ENCODE peak calls at places on chromosome 6, in eight cellular contexts. D is Panc1, Q is sigmoid colon, L is pancreas, T is right lobe of liver, V is cardiac muscle cell, F is K562, C is A673. A is an unnamed sample. For H3K27me3 and H3K4me1, the result is how much of the 10 kb centered on the place peaks cover.

GRCh38 chr6:132788658-132789397 is 9.6 kb downstream of the SLC18B1 start:
- DNase-seq in D (no peak), Q (no peak), L (no peak), T (no peak), V (no peak), F (no peak), C (no peak), A (no peak)

GRCh38 chr6:41954668-41955067 is 13.1 kb upstream of the CCND3 start:
- DNase-seq in D (no peak), Q (no peak), L (no peak), T (no peak), V (no peak), F (no peak), C (no peak), A (no peak)

GRCh38 chr6:82397962-82398692 is 34.5 kb downstream of the TPBG start:
- DNase-seq in D (peak), Q (no peak), L (no peak), T (no peak), V (no peak), F (no peak), C (no peak), A (peak)

GRCh38 chr6:35728663-35729348 is 8.0 kb upstream of the ARMC12 start:
- DNase-seq in D (no peak), Q (peak), L (peak), T (peak), V (no peak), F (no peak), C (no peak), A (peak)

GRCh38 chr6:41181566-41181965 is 18.6 kb upstream of the TREM2 start:
- DNase-seq in D (no peak), Q (no peak), L (no peak), T (no peak), V (no peak), F (no peak), C (no peak), A (no peak)

GRCh38 chr6:98929498-98930060 is 18.2 kb downstream of the FBXL4 start:
- DNase-seq in D (no peak), Q (no peak), L (no peak), T (no peak), V (no peak), F (no peak), C (no peak), A (no peak)

GRCh38 chr6:169825558-169826225 is 74.3 kb downstream of the ERMARD start:
- DNase-seq in D (no peak), Q (no peak), L (no peak), T (no peak), V (no peak), F (no peak), C (no peak), A (no peak)

GRCh38 chr6:148335582-148335981 is 7.1 kb upstream of the SASH1 start:
- DNase-seq in D (no peak), Q (no peak), L (no peak), T (no peak), V (no peak), F (no peak), C (no peak), A (peak)

GRCh38 chr6:105400501-105400900 is 2.4 kb downstream of the PREP start:
- DNase-seq in D (no peak), Q (no peak), L (no peak), T (no peak), V (no peak), F (peak), C (no peak), A (no peak)

GRCh38 chr6:25975909-25976560 is 13.4 kb downstream of the TRIM38 start:
- DNase-seq in D (no peak), Q (no peak), L (no peak), T (no peak), V (no peak), F (no peak), C (no peak), A (no peak)

GRCh38 chr6:167122041-167122826 is 662 bp upstream of the CCR6 start:
- DNase-seq in D (no peak), Q (no peak), L (no peak), T (no peak), V (no peak), F (no peak), C (no peak), A (no peak)

GRCh38 chr6:19719691-19720127 is 117.5 kb upstream of the ID4 start:
- DNase-seq in D (no peak), Q (no peak), L (no peak), T (no peak), V (peak), F (no peak), C (no peak), A (no peak)

GRCh38 chr6:118668761-118669411 is 17.5 kb upstream of the CEP85L start:
- DNase-seq in D (no peak), Q (no peak), L (no peak), T (no peak), V (no peak), F (peak), C (no peak), A (no peak)

GRCh38 chr6:126087456-126087855 is 101.1 kb downstream of the TRMT11 start:
- DNase-seq in D (no peak), Q (no peak), L (no peak), T (no peak), V (no peak), F (no peak), C (no peak), A (no peak)

GRCh38 chr6:43970913-43971775 is 156.1 kb downstream of the MRPL14 start:
- DNase-seq in D (no peak), Q (peak), L (no peak), T (peak), V (no peak), F (peak), C (no peak), A (no peak)

GRCh38 chr6:111817451-111818146 is 55.7 kb downstream of the FYN start:
- DNase-seq in D (no peak), Q (no peak), L (no peak), T (no peak), V (no peak), F (no peak), C (no peak), A (no peak)

GRCh38 chr6:108966855-108967755 is 118.9 kb downstream of the ARMC2 start:
- DNase-seq in D (no peak), Q (no peak), L (no peak), T (no peak), V (peak), F (peak), C (peak), A (no peak)

GRCh38 chr6:140051521-140052455 is 677.3 kb upstream of the CITED2 start:
- DNase-seq in D (no peak), Q (no peak), L (no peak), T (no peak), V (no peak), F (no peak), C (peak), A (peak)

GRCh38 chr6:41687501-41688175 is 47.8 kb downstream of the TFEB start:
- DNase-seq in D (no peak), Q (no peak), L (peak), T (peak), V (no peak), F (no peak), C (no peak), A (no peak)

GRCh38 chr6:95203153-95203754 is 374.1 kb upstream of the MANEA start:
- DNase-seq in D (peak), Q (no peak), L (no peak), T (no peak), V (peak), F (peak), C (peak), A (peak)

GRCh38 chr6:147528511-147529145 is 20.1 kb downstream of the SAMD5 start:
- DNase-seq in D (no peak), Q (no peak), L (no peak), T (no peak), V (no peak), F (no peak), C (no peak), A (no peak)

GRCh38 chr6:137097526-137097925 is 52.8 kb upstream of the IL20RA start:
- DNase-seq in D (no peak), Q (no peak), L (no peak), T (no peak), V (no peak), F (no peak), C (no peak), A (no peak)

DNA sequence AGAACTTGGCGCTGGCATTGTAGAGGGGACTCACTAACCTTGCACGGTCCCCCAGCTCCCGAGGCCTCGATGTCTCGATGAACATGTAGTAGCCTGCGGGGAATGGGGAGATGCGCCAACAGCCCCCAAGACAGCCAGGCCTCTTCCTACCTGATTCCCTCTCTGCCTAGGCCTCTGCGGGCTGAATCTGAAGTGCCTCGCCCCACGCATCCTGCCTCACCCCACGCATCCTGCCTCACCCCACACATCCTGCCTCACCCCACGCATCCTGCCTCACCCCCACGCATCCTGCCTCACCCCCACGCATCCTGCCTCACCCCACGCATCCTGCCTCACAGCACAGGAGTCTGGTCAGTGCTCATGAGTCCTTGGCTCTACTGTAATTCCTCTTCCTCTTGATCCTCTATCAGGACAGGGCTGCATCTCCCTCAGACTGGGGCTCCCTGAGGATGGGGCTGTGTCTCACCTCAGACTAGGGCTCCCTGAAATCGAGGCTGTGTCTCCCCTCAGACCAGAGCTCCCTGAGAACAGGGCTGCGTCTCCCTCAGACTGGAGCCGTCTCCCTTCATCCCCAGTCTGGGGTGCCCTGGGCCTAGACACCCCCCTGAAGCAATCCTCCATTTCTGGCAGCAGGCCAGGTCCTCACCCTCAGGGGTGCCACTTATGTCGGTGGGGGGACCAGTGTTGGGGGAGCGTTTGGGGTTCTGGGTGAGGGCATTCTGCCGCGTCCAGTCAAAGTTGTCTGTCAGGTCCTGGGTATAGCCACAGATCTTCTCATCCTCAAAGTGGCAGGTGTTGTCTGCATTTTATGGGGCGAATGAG is 53.6 kb downstream of the MDGA1 start:
- DNase-seq in D (no peak), Q (no peak), L (no peak), T (no peak), V (no peak), F (peak), C (no peak), A (no peak)
- H3K27me3 ChIP-seq in D (under half), Q (under half), L (under half), T (under half), V (under half), F (under half), C (under half), A (under half)

GRCh38 chr6:53172468-53172803 is 23.8 kb upstream of the GCM1 start:
- DNase-seq in D (no peak), Q (no peak), L (no peak), T (no peak), V (no peak), F (no peak), C (no peak), A (no peak)
- TF ChIP-seq CTCF in D (no peak), Q (no peak), L (no peak), T (no peak), V (no peak), F (no peak), C (no peak), A (no peak)

GRCh38 chr6:133948472-133948871 is 4.6 kb upstream of the TBPL1 start:
- DNase-seq in D (no peak), Q (no peak), L (no peak), T (no peak), V (no peak), F (no peak), C (no peak), A (no peak)
- H3K4me1 ChIP-seq in D (under half), Q (under half), L (under half), T (under half), V (under half), F (under half), C (under half), A (under half)

GRCh38 chr6:30443657-30444450 is 45.5 kb upstream of the HLA-E start:
- DNase-seq in D (no peak), Q (no peak), L (no peak), T (no peak), V (no peak), F (no peak), C (no peak), A (no peak)

GRCh38 chr6:30447237-30447636 is 42.1 kb upstream of the HLA-E start:
- DNase-seq in D (no peak), Q (no peak), L (no peak), T (no peak), V (peak), F (peak), C (peak), A (no peak)

GRCh38 chr6:30444451-30444742 is 44.9 kb upstream of the HLA-E start:
- DNase-seq in D (no peak), Q (no peak), L (no peak), T (no peak), V (no peak), F (no peak), C (no peak), A (no peak)

GRCh38 chr6:30450548-30450907 is 38.8 kb upstream of the HLA-E start:
- DNase-seq in D (no peak), Q (no peak), L (no peak), T (no peak), V (no peak), F (no peak), C (no peak), A (no peak)

DNA sequence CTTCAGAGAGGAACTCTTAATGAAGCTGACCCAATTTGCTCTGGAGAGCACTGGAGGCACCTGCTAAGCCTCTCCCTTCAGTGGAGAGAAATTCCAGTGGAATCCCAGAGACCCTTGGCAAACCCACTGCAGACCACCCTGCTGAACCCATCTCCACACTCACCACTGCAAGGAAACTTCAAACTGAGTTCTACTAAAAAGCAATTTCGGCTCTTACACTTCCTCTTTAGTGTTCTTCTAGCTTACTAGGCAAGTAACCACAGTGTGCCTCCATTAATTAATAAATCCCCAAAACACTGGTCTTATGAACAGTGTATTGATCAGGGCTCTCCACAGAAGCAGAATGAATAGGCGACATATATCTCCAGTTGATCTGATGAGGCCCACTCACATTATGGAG is 43.0 kb upstream of the HLA-E start:
- DNase-seq in D (no peak), Q (no peak), L (no peak), T (no peak), V (no peak), F (no peak), C (no peak), A (no peak)
- H3K27me3 ChIP-seq in D (half or more), Q (half or more), L (under half), T (under half), V (half or more), F (under half), C (half or more), A (half or more)

DNA sequence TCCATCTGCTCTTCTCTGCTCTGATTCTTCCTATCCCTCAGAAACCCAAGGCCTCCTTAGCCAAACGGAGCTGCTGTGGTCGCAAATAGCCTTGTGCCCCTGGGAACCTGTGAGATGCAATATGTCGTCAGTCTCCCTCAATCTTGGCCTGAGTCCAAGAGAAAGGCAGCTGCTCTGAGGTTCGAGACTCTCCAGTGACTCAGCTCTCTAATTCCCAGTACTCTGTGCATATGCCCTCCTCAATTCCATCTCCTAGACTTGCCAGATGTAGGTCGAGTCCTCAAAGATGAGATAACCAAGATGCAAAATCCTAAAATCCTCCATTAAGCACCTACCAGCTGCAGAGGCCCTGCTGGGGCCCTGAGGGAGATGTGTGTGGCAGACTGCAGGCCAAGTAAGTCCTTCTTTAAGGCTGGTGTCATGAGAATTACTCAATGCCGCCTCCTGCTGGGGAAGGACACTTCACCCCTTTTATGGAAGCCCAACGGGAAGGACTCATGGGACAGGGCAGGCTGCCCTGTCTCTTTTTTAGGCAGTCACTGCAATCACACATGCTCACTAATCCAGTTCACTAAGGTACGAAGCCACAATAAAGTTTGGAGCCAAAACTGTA is 28.5 kb downstream of the C6orf15 start:
- DNase-seq in D (no peak), Q (no peak), L (no peak), T (no peak), V (peak), F (peak), C (peak), A (no peak)
- TF ChIP-seq CTCF in D (peak), Q (no peak), L (no peak), T (peak), V (peak), F (peak), C (peak), A (peak)

GRCh38 chr6:150723056-150723658 is 123.5 kb downstream of the PLEKHG1 start:
- DNase-seq in D (no peak), Q (no peak), L (no peak), T (no peak), V (no peak), F (no peak), C (no peak), A (no peak)
- H3K4me1 ChIP-seq in D (under half), Q (under half), L (under half), T (under half), V (under half), F (under half), C (under half), A (under half)

DNA sequence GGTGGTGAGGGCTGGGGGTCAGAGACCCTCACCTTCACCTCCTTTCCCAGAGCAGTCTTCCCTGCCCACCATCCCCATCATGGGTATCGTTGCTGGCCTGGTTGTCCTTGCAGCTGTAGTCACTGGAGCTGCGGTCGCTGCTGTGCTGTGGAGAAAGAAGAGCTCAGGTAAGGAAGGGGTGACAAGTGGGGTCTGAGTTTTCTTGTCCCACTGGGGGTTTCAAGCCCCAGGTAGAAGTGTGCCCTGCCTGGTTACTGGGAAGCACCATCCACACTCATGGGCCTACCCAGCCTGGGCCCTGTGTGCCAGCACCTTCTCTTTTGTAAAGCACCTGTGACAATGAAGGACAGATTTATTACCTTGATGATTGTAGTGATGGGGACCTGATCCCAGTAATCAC is 2.1 kb downstream of the HLA-G start:
- DNase-seq in D (no peak), Q (no peak), L (no peak), T (no peak), V (no peak), F (no peak), C (no peak), A (no peak)
- H3K27me3 ChIP-seq in D (under half), Q (under half), L (under half), T (under half), V (half or more), F (under half), C (under half), A (under half)

DNA sequence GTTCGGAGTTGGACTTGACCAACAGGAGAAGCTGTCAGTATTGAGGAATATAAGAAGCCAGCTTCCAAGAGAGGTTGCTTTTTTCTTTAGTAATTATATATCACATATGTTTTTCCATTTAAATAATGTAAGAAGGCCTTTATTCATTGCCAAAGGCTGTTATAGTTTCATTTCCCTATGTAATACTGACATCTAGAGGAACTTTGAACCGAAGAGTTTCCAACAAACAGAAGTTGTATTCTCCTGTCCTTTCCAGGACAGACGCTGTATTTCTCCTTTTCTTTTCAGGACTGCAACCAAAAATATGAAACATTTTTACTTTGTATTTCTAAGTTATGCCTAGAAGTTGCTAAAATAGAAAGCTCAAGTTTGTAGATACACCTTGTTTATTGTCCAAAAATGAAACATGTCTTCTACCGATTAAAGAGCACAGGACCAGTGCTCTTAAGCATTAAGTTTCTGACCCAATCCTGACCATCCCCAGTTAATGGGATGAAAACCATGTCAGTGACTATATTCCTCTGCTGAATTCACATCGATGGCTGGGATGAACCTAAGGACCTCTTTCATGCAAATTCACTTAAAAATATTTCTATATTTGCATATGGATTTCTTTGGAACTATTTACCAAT is 55.1 kb downstream of the MYLK4 start:
- DNase-seq in D (peak), Q (no peak), L (no peak), T (no peak), V (peak), F (peak), C (peak), A (peak)
- TF ChIP-seq CTCF in D (peak), Q (no peak), L (no peak), T (peak), V (peak), F (peak), C (peak), A (peak)

A was measured in foreskin keratinocyte.